ENCODE peak calls at places on chromosomes 6 and 20, in seven cellular contexts. F is lung microvascular endothelial cell, D is iris pigment epithelial cell, U is AG08395, K is Daoy, G is ACHN, X is left kidney. Q is an unnamed sample.

GRCh38 chr6:116398366-116399005 is 27.7 kb downstream of the DSE start:
- DNase-seq in F (peak), D (peak), U (peak), K (peak), G (no peak), X (no peak), Q (peak)

GRCh38 chr20:62733891-62734290 is 25.3 kb downstream of the NTSR1 start:
- DNase-seq in F (no peak), D (no peak), U (no peak), K (no peak), G (no peak), X (no peak), Q (no peak)

GRCh38 chr6:9484686-9485085 is 930.2 kb downstream of the TFAP2A start:
- DNase-seq in F (peak), D (peak), U (no peak), K (no peak), G (no peak), X (no peak), Q (peak)

GRCh38 chr20:52132337-52132736 is 59.2 kb downstream of the ZFP64 start:
- DNase-seq in F (no peak), D (no peak), U (no peak), K (no peak), G (no peak), X (no peak), Q (no peak)

GRCh38 chr6:37029249-37029959 is 23.9 kb downstream of the FGD2 start:
- DNase-seq in F (peak), D (peak), U (peak), K (peak), G (peak), X (peak), Q (peak)

GRCh38 chr6:154766993-154767392 is 33.8 kb downstream of the SCAF8 start:
- DNase-seq in F (peak), D (peak), U (no peak), K (no peak), G (no peak), X (no peak), Q (peak)

GRCh38 chr6:33071579-33071978 is 1.9 kb downstream of the HLA-DPA1 start:
- DNase-seq in F (no peak), D (no peak), U (no peak), K (no peak), G (no peak), X (no peak), Q (no peak)

GRCh38 chr20:2210646-2211556 is 84.9 kb upstream of the TGM3 start:
- DNase-seq in F (peak), D (peak), U (peak), K (peak), G (no peak), X (peak), Q (peak)

GRCh38 chr6:56690519-56691200 is 48.0 kb upstream of the DST start:
- DNase-seq in F (peak), D (peak), U (peak), K (peak), G (peak), X (no peak), Q (peak)

GRCh38 chr6:38375341-38375740 is 264.4 kb downstream of the BTBD9 start:
- DNase-seq in F (no peak), D (peak), U (no peak), K (no peak), G (no peak), X (no peak), Q (no peak)

GRCh38 chr20:11852189-11852588 is 65.5 kb upstream of the BTBD3 start:
- DNase-seq in F (no peak), D (no peak), U (no peak), K (no peak), G (no peak), X (no peak), Q (no peak)

Q was measured in endothelial cell of umbilical vein.